ENCODE peak calls at places on chromosomes 4 and X, in eight cellular contexts. M is effector memory CD4-positive, alpha-beta T cell; C is left lung; I is CD8-positive, alpha-beta T cell; E is neuronal stem cell; R is testis; P is pancreas; Z is right atrium auricular region. O is an unnamed sample.

GRCh38 chrX:9324676-9325075 is 140.2 kb upstream of the TBL1X start:
- DNase-seq in M (no peak), C (no peak), I (no peak), E (no peak), R (no peak), P (no peak), Z (no peak), O (no peak)

GRCh38 chr4:176123710-176124407 is 58.2 kb downstream of the WDR17 start:
- DNase-seq in M (no peak), C (no peak), I (no peak), E (peak; percentile 6), R (peak; percentile 30), P (peak; percentile 28), Z (no peak), O (no peak)

GRCh38 chrX:110004970-110005369 is 2.1 kb downstream of the TMEM164 start:
- DNase-seq in M (no peak), C (no peak), I (no peak), E (no peak), R (no peak), P (no peak), Z (no peak), O (no peak)

GRCh38 chr4:108328033-108328732 is 159.5 kb upstream of the LEF1 start:
- DNase-seq in M (no peak), C (no peak), I (no peak), E (no peak), R (no peak), P (no peak), Z (no peak), O (no peak)

GRCh38 chr4:113952452-113953029 is 26.9 kb downstream of the ARSJ start:
- DNase-seq in M (no peak), C (no peak), I (no peak), E (peak; percentile 54), R (peak; percentile 16), P (peak; percentile 19), Z (no peak), O (no peak)

GRCh38 chr4:4614925-4615678 is 73.3 kb upstream of the STX18 start:
- DNase-seq in M (no peak), C (no peak), I (no peak), E (no peak), R (peak; percentile 18), P (no peak), Z (no peak), O (no peak)

GRCh38 chrX:22634081-22634480 is 361.4 kb downstream of the CBLL2 start:
- DNase-seq in M (no peak), C (no peak), I (no peak), E (no peak), R (peak; percentile 27), P (no peak), Z (no peak), O (no peak)

GRCh38 chr4:122668241-122668640 is 47.4 kb upstream of the IL21 start:
- DNase-seq in M (no peak), C (no peak), I (no peak), E (no peak), R (no peak), P (no peak), Z (no peak), O (no peak)

GRCh38 chrX:153989971-153990655 is 17.6 kb downstream of the TMEM187 start:
- DNase-seq in M (no peak), C (no peak), I (no peak), E (no peak), R (no peak), P (no peak), Z (no peak), O (no peak)

GRCh38 chr4:176563591-176563990 is 229.1 kb downstream of the VEGFC start:
- DNase-seq in M (no peak), C (no peak), I (no peak), E (no peak), R (no peak), P (no peak), Z (no peak), O (no peak)

GRCh38 chr4:126354784-126355183 is 1040.0 kb downstream of the FAT4 start:
- DNase-seq in M (no peak), C (no peak), I (no peak), E (no peak), R (no peak), P (no peak), Z (no peak), O (no peak)

GRCh38 chr4:20062054-20062453 is 189.7 kb upstream of the SLIT2 start:
- DNase-seq in M (no peak), C (no peak), I (no peak), E (no peak), R (no peak), P (no peak), Z (no peak), O (no peak)

GRCh38 chrX:153882557-153882956 is 3.4 kb downstream of the L1CAM start:
- DNase-seq in M (no peak), C (no peak), I (no peak), E (no peak), R (no peak), P (no peak), Z (no peak), O (no peak)

GRCh38 chr4:151715881-151716280 is 44.9 kb downstream of the GATB start:
- DNase-seq in M (no peak), C (no peak), I (no peak), E (no peak), R (no peak), P (no peak), Z (no peak), O (no peak)

GRCh38 chr4:114334808-114335739 is 263.5 kb upstream of the UGT8 start:
- DNase-seq in M (no peak), C (no peak), I (no peak), E (no peak), R (no peak), P (no peak), Z (no peak), O (no peak)

GRCh38 chr4:137510866-137511265 is 21.4 kb downstream of the PCDH18 start:
- DNase-seq in M (no peak), C (no peak), I (no peak), E (no peak), R (no peak), P (no peak), Z (no peak), O (peak; percentile 72)

GRCh38 chr4:101952985-101953384 is 162.5 kb downstream of the BANK1 start:
- DNase-seq in M (no peak), C (no peak), I (no peak), E (no peak), R (no peak), P (no peak), Z (no peak), O (no peak)

GRCh38 chr4:173185832-173186545 is 17.4 kb downstream of the GALNT7 start:
- DNase-seq in M (no peak), C (no peak), I (no peak), E (no peak), R (no peak), P (no peak), Z (no peak), O (no peak)

GRCh38 chrX:115582871-115583729 is 22.1 kb downstream of the PLS3 start:
- DNase-seq in M (no peak), C (no peak), I (no peak), E (no peak), R (no peak), P (no peak), Z (no peak), O (no peak)

GRCh38 chrX:150514462-150514861 is 54.0 kb upstream of the MTM1 start:
- DNase-seq in M (no peak), C (no peak), I (no peak), E (no peak), R (no peak), P (no peak), Z (no peak), O (no peak)

GRCh38 chr4:646460-646859 is 21.1 kb downstream of the PDE6B start:
- DNase-seq in M (no peak), C (no peak), I (no peak), E (no peak), R (peak; percentile 71), P (no peak), Z (no peak), O (no peak)

GRCh38 chr4:146520894-146521542 is 722 bp downstream of the SLC10A7 start:
- DNase-seq in M (peak; percentile 8), C (peak; percentile 48), I (peak; percentile 4), E (peak; percentile 9), R (peak; percentile 26), P (peak; percentile 29), Z (no peak), O (no peak)
- H3K27me3 ChIP-seq in M (no peaks in the 10 kb centered on the region), C (no peaks in the 10 kb centered on the region), I (no peaks in the 10 kb centered on the region), E (peaks cover 2% of the 10 kb centered on the region), R (no peaks in the 10 kb centered on the region), P (no peaks in the 10 kb centered on the region), Z (no peaks in the 10 kb centered on the region), O (no peaks in the 10 kb centered on the region)

GRCh38 chrX:118823263-118824172 is at the start of gene ZCCHC12:
- DNase-seq in M (peak; percentile 8), C (peak; percentile 46), I (no peak), E (peak; percentile 75), R (peak; percentile 64), P (peak; percentile 26), Z (no peak), O (peak; percentile 12)
- H3K4me3 ChIP-seq in M (peak within 1 kb of the TSS; percentile 29), C (no peak within 1 kb of the TSS), I (peak within 1 kb of the TSS; percentile 57), E (peak within 1 kb of the TSS; percentile 75), R (no peak within 1 kb of the TSS), P (no peak within 1 kb of the TSS), Z (peak within 1 kb of the TSS; percentile 35), O (peak within 1 kb of the TSS; percentile 19)

DNA sequence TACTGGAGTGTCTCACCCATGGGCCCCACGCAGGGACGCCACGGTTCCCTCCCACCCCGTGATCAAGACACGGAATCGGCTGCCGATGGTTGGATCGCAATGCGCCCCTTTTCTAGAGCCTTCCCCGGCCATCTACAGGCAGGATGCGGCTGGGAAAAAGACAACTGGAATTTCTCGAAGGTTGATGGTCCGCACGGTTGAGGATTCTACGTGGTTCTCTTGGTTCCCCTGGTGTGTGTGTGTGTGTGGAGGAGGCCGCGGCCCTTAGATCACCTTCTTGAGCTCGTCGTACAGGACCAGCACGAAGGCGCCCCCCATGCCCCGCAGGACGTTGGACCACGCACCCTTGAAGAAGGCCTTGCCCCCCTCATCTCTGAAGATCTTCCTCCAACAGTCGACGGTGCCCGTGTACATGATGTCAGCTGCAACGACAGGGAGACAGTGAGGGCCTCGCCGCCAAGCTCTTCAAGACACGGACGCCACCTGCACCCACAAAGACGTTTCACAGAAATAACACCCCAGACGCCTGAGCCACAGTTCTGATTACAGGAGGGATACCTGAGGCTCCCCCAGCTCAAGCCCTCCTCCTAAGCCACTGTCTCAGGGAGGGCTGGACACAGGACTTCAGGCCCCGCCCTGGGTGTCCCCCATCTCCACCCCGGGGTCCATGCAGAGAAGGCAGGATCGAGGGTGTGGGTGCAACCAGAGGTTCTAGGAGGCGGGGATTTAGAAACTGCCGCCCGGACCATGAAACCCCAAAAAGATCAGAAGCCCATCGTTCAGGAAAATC is 5.4 kb downstream of the SLC25A6 start:
- DNase-seq in M (no peak), C (peak; percentile 20), I (no peak), E (no peak), R (peak; percentile 12), P (peak; percentile 9), Z (no peak), O (no peak)
- H3K36me3 ChIP-seq in M (peaks cover 57% of the 10 kb centered on the region), C (peaks cover 5% of the 10 kb centered on the region), I (peaks cover 58% of the 10 kb centered on the region), E (peaks cover 84% of the 10 kb centered on the region), R (no peaks in the 10 kb centered on the region), P (peaks cover 67% of the 10 kb centered on the region), Z (peaks cover 73% of the 10 kb centered on the region), O (peaks cover 12% of the 10 kb centered on the region)

DNA sequence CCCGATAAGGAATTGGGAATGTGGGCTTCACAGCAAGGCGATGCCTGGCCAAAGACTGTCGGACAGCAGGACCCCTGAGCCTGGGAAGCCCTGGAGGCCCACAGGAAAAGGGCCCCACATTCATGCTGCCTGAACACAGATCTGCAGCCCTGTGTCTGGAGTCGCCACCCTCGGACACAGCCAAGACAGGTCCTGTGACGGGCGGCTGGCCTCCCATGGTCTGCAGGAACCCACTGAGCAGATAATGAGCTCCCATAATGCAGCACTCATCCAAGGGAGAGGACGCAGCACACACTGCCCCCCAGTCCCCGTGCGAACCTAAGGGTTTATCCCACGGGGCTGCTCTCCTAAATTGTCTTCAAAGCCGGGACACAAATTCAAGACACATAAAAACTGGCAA is 30.6 kb downstream of the ZFYVE28 start:
- DNase-seq in M (no peak), C (no peak), I (no peak), E (no peak), R (no peak), P (no peak), Z (no peak), O (no peak)
- H3K27me3 ChIP-seq in M (no peaks in the 10 kb centered on the region), C (peaks cover 37% of the 10 kb centered on the region), I (no peaks in the 10 kb centered on the region), E (peaks cover 2% of the 10 kb centered on the region), R (no peaks in the 10 kb centered on the region), P (no peaks in the 10 kb centered on the region), Z (no peaks in the 10 kb centered on the region), O (peaks cover 29% of the 10 kb centered on the region)

O was measured in kidney epithelial cell.